ENCODE peak calls at places on chromosomes 7 and 10, in nine cellular contexts. W, I, G, V, F, K, R, D and Q are unnamed samples.
A peak's percentile ranks its signal among the peaks of the same experiment; 100 is the strongest.

GRCh38 chr7:47945261-47946015 is 2.8 kb downstream of the PKD1L1 start:
- DNase-seq in W (peak; percentile 86), I (peak; percentile 35), G (peak; percentile 45), V (peak; percentile 88), F (peak; percentile 77), K (peak; percentile 79), R (peak; percentile 58), D (peak; percentile 30), Q (no peak)

GRCh38 chr7:79236352-79237028 is 217.0 kb downstream of the MAGI2 start:
- DNase-seq in W (no peak), I (no peak), G (no peak), V (no peak), F (no peak), K (no peak), R (no peak), D (no peak), Q (no peak)

GRCh38 chr10:100872034-100872791 is 40.5 kb upstream of the SLF2 start:
- DNase-seq in W (peak; percentile 17), I (no peak), G (peak; percentile 62), V (no peak), F (peak; percentile 38), K (peak; percentile 64), R (no peak), D (peak; percentile 15), Q (no peak)

GRCh38 chr10:5413012-5413938 is 918 bp downstream of the NET1 start:
- DNase-seq in W (no peak), I (peak; percentile 10), G (peak; percentile 58), V (peak; percentile 65), F (peak; percentile 20), K (no peak), R (peak; percentile 37), D (no peak), Q (no peak)

GRCh38 chr10:57785546-57785945 is 482.1 kb downstream of the IPMK start:
- DNase-seq in W (no peak), I (no peak), G (peak; percentile 3), V (no peak), F (peak; percentile 89), K (no peak), R (no peak), D (no peak), Q (no peak)

GRCh38 chr7:31134246-31135188 is 82.4 kb downstream of the ADCYAP1R1 start:
- DNase-seq in W (peak; percentile 61), I (peak; percentile 42), G (peak; percentile 77), V (peak; percentile 76), F (peak; percentile 86), K (peak; percentile 21), R (peak; percentile 63), D (peak; percentile 74), Q (peak; percentile 77)

GRCh38 chr7:98175260-98175604 is 36.0 kb upstream of the BHLHA15 start:
- DNase-seq in W (no peak), I (no peak), G (no peak), V (no peak), F (no peak), K (no peak), R (no peak), D (no peak), Q (no peak)

GRCh38 chr7:7181519-7182155 is 707 bp upstream of the C1GALT1 start:
- DNase-seq in W (peak; percentile 64), I (no peak), G (peak; percentile 24), V (peak; percentile 72), F (peak; percentile 20), K (peak; percentile 29), R (peak; percentile 66), D (peak; percentile 74), Q (peak; percentile 50)

GRCh38 chr10:98572594-98572993 is 125.9 kb upstream of the HPS1 start:
- DNase-seq in W (no peak), I (no peak), G (no peak), V (no peak), F (no peak), K (no peak), R (no peak), D (no peak), Q (no peak)

GRCh38 chr10:72597897-72598296 is 28.0 kb downstream of the MICU1 start:
- DNase-seq in W (no peak), I (no peak), G (no peak), V (no peak), F (no peak), K (no peak), R (no peak), D (no peak), Q (no peak)